ENCODE peak calls at places on chromosomes 13 and 19, in six cellular contexts. N is trophoblast cell, X is neuronal stem cell, F is IMR-90, Q is H1, L is mesenchymal stem cell. Z is an unnamed sample.

GRCh38 chr19:11166281-11167142 is 10.9 kb upstream of the SPC24 start:
- DNase-seq in N (no peak), F (no peak), L (no peak), X (no peak), Q (no peak), Z (no peak)

GRCh38 chr19:49097453-49098288 is 12.4 kb downstream of the SNRNP70 start:
- DNase-seq in N (peak), Q (peak), L (peak), F (peak), X (peak), Z (peak)

GRCh38 chr19:49155005-49155826 is at the start of gene HRC:
- DNase-seq in F (no peak), X (no peak), N (peak), L (no peak), Q (no peak), Z (peak)

GRCh38 chr19:50717891-50718254 is 1.7 kb downstream of the SHANK1 start:
- DNase-seq in Q (no peak), N (no peak), X (no peak), F (no peak), L (no peak), Z (no peak)

GRCh38 chr19:49832556-49832955 is 14.5 kb downstream of the MED25 start:
- DNase-seq in X (no peak), N (no peak), F (no peak), Q (no peak), L (no peak), Z (no peak)

GRCh38 chr19:31568724-31569123 is 219.5 kb upstream of the TSHZ3 start:
- DNase-seq in F (no peak), X (no peak), N (no peak), L (no peak), Q (no peak), Z (peak)

GRCh38 chr19:4523306-4524110 is 5.2 kb upstream of the PLIN4 start:
- DNase-seq in Q (no peak), L (peak), N (peak), X (no peak), F (peak), Z (peak)

GRCh38 chr19:48777139-48777538 is 21.8 kb downstream of the FGF21 start:
- DNase-seq in X (no peak), N (no peak), L (no peak), F (no peak), Q (no peak), Z (no peak)

GRCh38 chr13:95724252-95724651 is 47.3 kb downstream of the DNAJC3 start:
- DNase-seq in F (peak), Q (no peak), L (peak), X (no peak), N (no peak), Z (no peak)

GRCh38 chr19:31883299-31883990 is 462.0 kb upstream of the ZNF507 start:
- DNase-seq in N (no peak), Q (no peak), F (no peak), X (no peak), L (no peak), Z (no peak)

GRCh38 chr19:36198116-36198515 is 16.3 kb downstream of the ZNF565 start:
- DNase-seq in Q (no peak), N (no peak), X (no peak), F (no peak), L (no peak), Z (no peak)

GRCh38 chr13:23020246-23020843 is 160.4 kb upstream of the SGCG start:
- DNase-seq in F (peak), N (peak), L (peak), X (peak), Q (no peak), Z (peak)

GRCh38 chr13:109439813-109440212 is 346.6 kb downstream of the IRS2 start:
- DNase-seq in N (no peak), F (no peak), X (no peak), L (no peak), Q (no peak), Z (no peak)
- H4K91ac ChIP-seq in N (no peak), F (no peak), X (no peak), L (no peak), Q (no peak), Z (no peak)

DNA sequence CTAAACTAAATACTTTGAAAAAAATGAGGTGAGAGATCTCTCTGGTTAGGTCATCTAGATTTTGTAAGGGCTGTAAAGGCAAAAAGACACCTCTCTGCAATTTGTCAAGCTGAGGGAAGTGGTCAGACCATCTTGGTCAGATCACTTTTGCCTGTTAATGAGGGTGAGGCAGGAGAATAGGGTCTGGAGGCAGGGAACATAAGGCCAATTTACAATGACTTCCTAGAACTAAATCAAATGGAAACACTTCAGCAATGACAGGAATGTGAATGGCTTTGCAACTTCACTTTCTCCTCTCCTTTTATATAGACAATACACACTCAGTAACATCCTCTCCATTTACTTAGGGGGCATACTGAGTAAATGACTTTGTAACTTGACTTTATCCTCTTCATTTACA is 1653.4 kb downstream of the SLITRK5 start:
- DNase-seq in N (no peak), F (no peak), L (no peak), X (no peak), Q (peak), Z (no peak)
- H3K4me2 ChIP-seq in N (no peak), F (no peak), L (no peak), X (no peak), Q (no peak), Z (no peak)

GRCh38 chr13:99749627-99750026 is 221.9 kb downstream of the ZIC5 start:
- DNase-seq in L (no peak), Q (no peak), N (no peak), X (no peak), F (no peak), Z (no peak)

GRCh38 chr13:99750951-99751350 is 220.6 kb downstream of the ZIC5 start:
- DNase-seq in X (no peak), Q (no peak), N (no peak), L (no peak), F (no peak), Z (no peak)

GRCh38 chr13:99751517-99752199 is 219.9 kb downstream of the ZIC5 start:
- DNase-seq in X (no peak), F (no peak), L (no peak), Q (no peak), N (no peak), Z (no peak)

GRCh38 chr13:99743079-99743478 is 228.5 kb downstream of the ZIC5 start:
- DNase-seq in X (no peak), N (no peak), F (no peak), L (no peak), Q (no peak), Z (no peak)

GRCh38 chr13:99746857-99747710 is 224.5 kb downstream of the ZIC5 start:
- DNase-seq in L (no peak), F (no peak), Q (peak), N (no peak), X (peak), Z (peak)
- H2AK5ac ChIP-seq in L (no peak), F (no peak), Q (peak), N (no peak), X (no peak), Z (no peak)

DNA sequence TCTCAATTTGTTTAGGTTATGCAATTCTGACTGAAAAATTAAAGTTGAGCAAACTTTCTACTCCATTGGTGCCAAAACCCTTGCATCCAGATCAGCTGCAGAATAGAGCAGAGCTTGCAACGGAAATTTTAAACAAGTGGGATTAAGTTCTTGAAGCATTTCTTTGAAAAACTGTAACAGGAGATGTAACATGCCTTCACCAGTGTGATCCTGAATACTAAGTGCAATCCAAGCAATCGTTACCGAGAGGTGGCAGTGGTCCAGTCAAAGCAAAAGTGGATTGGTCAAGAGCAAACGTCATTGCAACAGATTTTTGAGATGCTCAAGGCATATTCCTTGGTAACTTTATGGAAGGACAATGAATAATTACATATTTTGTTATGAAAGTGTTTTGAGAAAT is 841.1 kb upstream of the SLITRK5 start:
- DNase-seq in X (no peak), F (no peak), Q (no peak), N (no peak), L (no peak), Z (no peak)
- H4K91ac ChIP-seq in X (no peak), F (no peak), Q (no peak), N (no peak), L (no peak), Z (no peak)

Z was measured in H9.